ENCODE peak calls at places on chromosome 7, in ten cellular contexts. L, N, R, Z, Y, T, Q, E, C and O are unnamed samples.

GRCh38 chr7:44379366-44380178 is 54.2 kb upstream of the CAMK2B start:
- DNase-seq in N (no peak), Q (peak), Z (no peak), T (peak), R (no peak), Y (no peak), L (no peak), C (no peak), E (no peak), O (no peak)

GRCh38 chr7:43362652-43363428 is 220.1 kb upstream of the STK17A start:
- DNase-seq in E (peak), L (no peak), R (no peak), Z (no peak), N (peak), C (peak), Q (peak), Y (no peak), T (peak), O (peak)

GRCh38 chr7:103540338-103540737 is 94.3 kb upstream of the SLC26A5 start:
- DNase-seq in L (no peak), C (no peak), Y (no peak), Z (no peak), N (no peak), Q (no peak), E (no peak), T (no peak), R (no peak), O (no peak)

GRCh38 chr7:13880789-13881188 is 108.7 kb downstream of the ETV1 start:
- DNase-seq in T (peak), R (no peak), Q (peak), E (no peak), L (no peak), C (no peak), N (no peak), Z (no peak), Y (no peak), O (peak)

GRCh38 chr7:152178405-152179058 is 153.1 kb downstream of the GALNT11 start:
- DNase-seq in N (no peak), Y (no peak), C (no peak), E (no peak), L (no peak), Z (no peak), R (no peak), Q (no peak), T (no peak), O (no peak)

GRCh38 chr7:99235925-99236324 is 28.0 kb upstream of the KPNA7 start:
- DNase-seq in T (no peak), N (no peak), R (no peak), Y (no peak), L (no peak), E (no peak), Q (no peak), C (no peak), Z (no peak), O (no peak)

GRCh38 chr7:80724249-80724871 is 85.9 kb downstream of the CD36 start:
- DNase-seq in T (peak), E (no peak), N (no peak), Y (no peak), C (no peak), Z (no peak), R (no peak), Q (peak), L (no peak), O (peak)

GRCh38 chr7:95430864-95431263 is 4.0 kb downstream of the PON2 start:
- DNase-seq in C (no peak), T (peak), E (peak), R (no peak), N (no peak), L (no peak), Y (no peak), Q (peak), Z (no peak), O (peak)

GRCh38 chr7:130758429-130759056 is 24.5 kb upstream of the KLF14 start:
- DNase-seq in L (no peak), Q (peak), C (peak), T (peak), Y (no peak), E (peak), R (peak), Z (no peak), N (no peak), O (peak)

GRCh38 chr7:98869374-98870070 is at the start of gene TMEM130:
- DNase-seq in R (no peak), C (no peak), Q (peak), L (no peak), Z (no peak), E (no peak), N (no peak), T (no peak), Y (no peak), O (peak)

GRCh38 chr7:35553498-35553897 is 141.4 kb downstream of the HERPUD2 start:
- DNase-seq in N (no peak), R (no peak), C (no peak), Z (no peak), E (no peak), L (no peak), T (no peak), Y (no peak), Q (no peak), O (no peak)

GRCh38 chr7:19133390-19133789 is 11.8 kb downstream of the FERD3L start:
- DNase-seq in R (no peak), Z (no peak), N (no peak), Q (no peak), Y (no peak), T (no peak), C (no peak), L (no peak), E (no peak), O (no peak)

GRCh38 chr7:43531700-43532099 is 51.2 kb upstream of the STK17A start:
- DNase-seq in N (no peak), Z (no peak), C (no peak), T (no peak), Y (no peak), L (no peak), E (no peak), Q (no peak), R (no peak), O (no peak)

GRCh38 chr7:2897023-2897422 is 52.9 kb upstream of the GNA12 start:
- DNase-seq in N (no peak), Q (no peak), C (no peak), T (no peak), R (no peak), E (no peak), Z (no peak), Y (no peak), L (no peak), O (no peak)

GRCh38 chr7:16271355-16271754 is 150.0 kb downstream of the CRPPA start:
- DNase-seq in Q (no peak), C (no peak), R (no peak), Z (no peak), Y (no peak), E (no peak), T (no peak), N (no peak), L (no peak), O (no peak)

GRCh38 chr7:92255308-92255707 is 9.5 kb downstream of the ANKIB1 start:
- DNase-seq in N (no peak), Y (peak), R (no peak), C (no peak), T (peak), L (no peak), E (peak), Z (no peak), Q (peak), O (peak)

GRCh38 chr7:114160925-114161324 is 242.1 kb upstream of the PPP1R3A start:
- DNase-seq in T (no peak), Z (no peak), R (no peak), E (no peak), N (no peak), Y (no peak), C (no peak), Q (no peak), L (no peak), O (no peak)

GRCh38 chr7:46571996-46572395 is 650.9 kb upstream of the IGFBP3 start:
- DNase-seq in E (no peak), Y (no peak), Z (no peak), N (no peak), C (no peak), R (no peak), T (peak), L (no peak), Q (no peak), O (no peak)

GRCh38 chr7:151849008-151849878 is 27.7 kb downstream of the PRKAG2 start:
- DNase-seq in L (no peak), N (no peak), Q (no peak), T (no peak), C (no peak), R (no peak), Y (no peak), E (no peak), Z (no peak), O (no peak)

GRCh38 chr7:139022286-139022685 is 13.6 kb downstream of the ZC3HAV1L start:
- DNase-seq in Z (no peak), E (no peak), T (no peak), L (no peak), N (no peak), Q (no peak), Y (no peak), R (no peak), C (no peak), O (no peak)

GRCh38 chr7:139252451-139252850 is 21.4 kb downstream of the UBN2 start:
- DNase-seq in T (no peak), R (no peak), E (no peak), Q (peak), Y (no peak), N (no peak), Z (no peak), C (no peak), L (no peak), O (peak)